ENCODE peak calls at places on chromosomes 3 and 15, in six cellular contexts. One of them, this sample, is unnamed. For H3K36me3, the result is how much of the 10 kb centered on the place peaks cover.

GRCh38 chr3:162348912-162349311 is 852.3 kb downstream of the OTOL1 start:
- DNase-seq in thoracic aorta: no peak
- DNase-seq in breast epithelium: no peak
- DNase-seq in gastrocnemius medialis: no peak
- DNase-seq in OCI-LY7: no peak
- DNase-seq in CD4-positive, CD25-positive, alpha-beta regulatory T cell: no peak
- DNase-seq in this sample: no peak

GRCh38 chr15:100330221-100330620 is 11.6 kb downstream of the ADAMTS17 start:
- DNase-seq in OCI-LY7: peak
- DNase-seq in CD4-positive, CD25-positive, alpha-beta regulatory T cell: no peak
- DNase-seq in breast epithelium: no peak
- DNase-seq in gastrocnemius medialis: no peak
- DNase-seq in thoracic aorta: no peak
- DNase-seq in this sample: no peak

GRCh38 chr15:76058714-76059319 is 968 bp upstream of the TMEM266 start:
- DNase-seq in OCI-LY7: no peak
- DNase-seq in thoracic aorta: no peak
- DNase-seq in breast epithelium: no peak
- DNase-seq in CD4-positive, CD25-positive, alpha-beta regulatory T cell: no peak
- DNase-seq in gastrocnemius medialis: peak
- DNase-seq in this sample: no peak

GRCh38 chr3:150911780-150912179 is 6.5 kb upstream of the MINDY4B start:
- DNase-seq in gastrocnemius medialis: no peak
- DNase-seq in OCI-LY7: no peak
- DNase-seq in CD4-positive, CD25-positive, alpha-beta regulatory T cell: no peak
- DNase-seq in thoracic aorta: no peak
- DNase-seq in breast epithelium: no peak
- DNase-seq in this sample: no peak

GRCh38 chr3:81760215-81760614 is 1.2 kb downstream of the GBE1 start:
- DNase-seq in OCI-LY7: no peak
- DNase-seq in thoracic aorta: no peak
- DNase-seq in CD4-positive, CD25-positive, alpha-beta regulatory T cell: no peak
- DNase-seq in gastrocnemius medialis: no peak
- DNase-seq in breast epithelium: no peak
- DNase-seq in this sample: no peak

GRCh38 chr15:45704329-45705249 is 69.8 kb downstream of the SQOR start:
- DNase-seq in CD4-positive, CD25-positive, alpha-beta regulatory T cell: no peak
- DNase-seq in thoracic aorta: no peak
- DNase-seq in breast epithelium: no peak
- DNase-seq in OCI-LY7: no peak
- DNase-seq in gastrocnemius medialis: no peak
- DNase-seq in this sample: no peak

GRCh38 chr3:159897331-159898075 is 91.1 kb upstream of the IL12A start:
- DNase-seq in OCI-LY7: no peak
- DNase-seq in CD4-positive, CD25-positive, alpha-beta regulatory T cell: no peak
- DNase-seq in thoracic aorta: no peak
- DNase-seq in breast epithelium: no peak
- DNase-seq in gastrocnemius medialis: no peak
- DNase-seq in this sample: peak

GRCh38 chr15:75650908-75651809 is 3.4 kb downstream of the SNX33 start:
- DNase-seq in gastrocnemius medialis: no peak
- DNase-seq in thoracic aorta: no peak
- DNase-seq in breast epithelium: no peak
- DNase-seq in OCI-LY7: no peak
- DNase-seq in CD4-positive, CD25-positive, alpha-beta regulatory T cell: no peak
- DNase-seq in this sample: peak

GRCh38 chr3:138694287-138695007 is 85.9 kb downstream of the FAIM start:
- DNase-seq in breast epithelium: no peak
- DNase-seq in OCI-LY7: no peak
- DNase-seq in gastrocnemius medialis: no peak
- DNase-seq in thoracic aorta: no peak
- DNase-seq in CD4-positive, CD25-positive, alpha-beta regulatory T cell: no peak
- DNase-seq in this sample: peak

GRCh38 chr3:100047455-100048141 is 66.7 kb downstream of the FILIP1L start:
- DNase-seq in thoracic aorta: no peak
- DNase-seq in breast epithelium: no peak
- DNase-seq in gastrocnemius medialis: peak
- DNase-seq in OCI-LY7: peak
- DNase-seq in CD4-positive, CD25-positive, alpha-beta regulatory T cell: peak
- DNase-seq in this sample: peak

GRCh38 chr3:20861454-20861853 is 675.4 kb upstream of the SGO1 start:
- DNase-seq in thoracic aorta: no peak
- DNase-seq in gastrocnemius medialis: no peak
- DNase-seq in breast epithelium: no peak
- DNase-seq in CD4-positive, CD25-positive, alpha-beta regulatory T cell: no peak
- DNase-seq in OCI-LY7: no peak
- DNase-seq in this sample: peak

GRCh38 chr15:69887018-69887417 is 210.7 kb downstream of the TLE3 start:
- DNase-seq in thoracic aorta: no peak
- DNase-seq in gastrocnemius medialis: no peak
- DNase-seq in breast epithelium: no peak
- DNase-seq in CD4-positive, CD25-positive, alpha-beta regulatory T cell: no peak
- DNase-seq in OCI-LY7: no peak
- DNase-seq in this sample: no peak

GRCh38 chr15:43514241-43515057 is 3.0 kb upstream of the MAP1A start:
- DNase-seq in OCI-LY7: peak
- DNase-seq in CD4-positive, CD25-positive, alpha-beta regulatory T cell: peak
- DNase-seq in thoracic aorta: no peak
- DNase-seq in gastrocnemius medialis: peak
- DNase-seq in breast epithelium: no peak
- DNase-seq in this sample: peak

GRCh38 chr15:69668049-69668705 is 215.6 kb downstream of the RPLP1 start:
- DNase-seq in OCI-LY7: peak
- DNase-seq in CD4-positive, CD25-positive, alpha-beta regulatory T cell: no peak
- DNase-seq in gastrocnemius medialis: no peak
- DNase-seq in thoracic aorta: no peak
- DNase-seq in breast epithelium: no peak
- DNase-seq in this sample: no peak

GRCh38 chr15:33467816-33468163 is 157.0 kb downstream of the RYR3 start:
- DNase-seq in breast epithelium: no peak
- DNase-seq in thoracic aorta: no peak
- DNase-seq in CD4-positive, CD25-positive, alpha-beta regulatory T cell: no peak
- DNase-seq in OCI-LY7: no peak
- DNase-seq in gastrocnemius medialis: peak
- DNase-seq in this sample: no peak

GRCh38 chr15:32763295-32763694 is 45.5 kb downstream of the GREM1 start:
- DNase-seq in CD4-positive, CD25-positive, alpha-beta regulatory T cell: no peak
- DNase-seq in thoracic aorta: no peak
- DNase-seq in breast epithelium: no peak
- DNase-seq in OCI-LY7: no peak
- DNase-seq in gastrocnemius medialis: no peak
- DNase-seq in this sample: no peak

GRCh38 chr15:79820176-79820575 is 76.6 kb downstream of the MTHFS start:
- DNase-seq in gastrocnemius medialis: no peak
- DNase-seq in CD4-positive, CD25-positive, alpha-beta regulatory T cell: no peak
- DNase-seq in breast epithelium: no peak
- DNase-seq in OCI-LY7: no peak
- DNase-seq in thoracic aorta: no peak
- DNase-seq in this sample: no peak

GRCh38 chr15:62066663-62067447 is at the start of gene C2CD4A:
- DNase-seq in breast epithelium: peak
- DNase-seq in CD4-positive, CD25-positive, alpha-beta regulatory T cell: peak
- DNase-seq in OCI-LY7: peak
- DNase-seq in gastrocnemius medialis: peak
- DNase-seq in thoracic aorta: no peak
- DNase-seq in this sample: peak

GRCh38 chr15:73231661-73232443 is 136.9 kb downstream of the HCN4 start:
- DNase-seq in thoracic aorta: no peak
- DNase-seq in gastrocnemius medialis: no peak
- DNase-seq in OCI-LY7: no peak
- DNase-seq in CD4-positive, CD25-positive, alpha-beta regulatory T cell: no peak
- DNase-seq in breast epithelium: no peak
- DNase-seq in this sample: no peak

GRCh38 chr3:42590989-42591756 is 513 bp downstream of the SS18L2 start:
- DNase-seq in thoracic aorta: no peak
- DNase-seq in gastrocnemius medialis: no peak
- DNase-seq in CD4-positive, CD25-positive, alpha-beta regulatory T cell: no peak
- DNase-seq in breast epithelium: no peak
- DNase-seq in OCI-LY7: peak
- DNase-seq in this sample: no peak
- H3K36me3 ChIP-seq in thoracic aorta: under half
- H3K36me3 ChIP-seq in gastrocnemius medialis: under half
- H3K36me3 ChIP-seq in CD4-positive, CD25-positive, alpha-beta regulatory T cell: under half
- H3K36me3 ChIP-seq in breast epithelium: under half
- H3K36me3 ChIP-seq in OCI-LY7: under half
- H3K36me3 ChIP-seq in this sample: under half

DNA sequence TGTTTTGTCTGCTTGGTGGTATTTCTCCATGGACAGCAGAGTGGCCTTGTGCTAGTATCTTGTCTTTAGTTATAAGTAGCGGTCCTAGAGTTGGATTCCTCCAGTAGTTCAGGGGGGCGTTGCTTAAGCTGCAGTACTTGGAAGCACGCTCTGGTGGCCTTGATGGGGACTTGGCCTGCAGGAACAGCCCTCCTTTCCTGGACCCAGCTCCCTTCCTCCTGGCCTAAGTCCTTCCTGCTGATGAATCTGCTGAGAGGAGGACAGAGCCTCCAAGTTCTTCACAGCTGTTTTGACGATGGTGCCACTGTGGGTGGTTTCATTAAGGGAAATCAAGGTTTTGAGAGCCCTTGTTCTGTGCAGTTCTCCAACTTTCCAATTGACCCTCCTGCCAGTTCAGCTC is 38.6 kb upstream of the SEC22A start:
- DNase-seq in thoracic aorta: no peak
- DNase-seq in CD4-positive, CD25-positive, alpha-beta regulatory T cell: no peak
- DNase-seq in breast epithelium: no peak
- DNase-seq in OCI-LY7: no peak
- DNase-seq in gastrocnemius medialis: no peak
- DNase-seq in this sample: no peak
- H3K36me3 ChIP-seq in thoracic aorta: under half
- H3K36me3 ChIP-seq in CD4-positive, CD25-positive, alpha-beta regulatory T cell: under half
- H3K36me3 ChIP-seq in breast epithelium: under half
- H3K36me3 ChIP-seq in OCI-LY7: under half
- H3K36me3 ChIP-seq in gastrocnemius medialis: under half
- H3K36me3 ChIP-seq in this sample: half or more

GRCh38 chr3:94101860-94102259 is 39.0 kb downstream of the NSUN3 start:
- DNase-seq in gastrocnemius medialis: no peak
- DNase-seq in OCI-LY7: peak
- DNase-seq in CD4-positive, CD25-positive, alpha-beta regulatory T cell: peak
- DNase-seq in breast epithelium: no peak
- DNase-seq in thoracic aorta: no peak
- DNase-seq in this sample: no peak
- H3K36me3 ChIP-seq in gastrocnemius medialis: under half
- H3K36me3 ChIP-seq in OCI-LY7: under half
- H3K36me3 ChIP-seq in CD4-positive, CD25-positive, alpha-beta regulatory T cell: half or more
- H3K36me3 ChIP-seq in breast epithelium: under half
- H3K36me3 ChIP-seq in thoracic aorta: under half
- H3K36me3 ChIP-seq in this sample: under half

GRCh38 chr15:74633781-74634180 is 18.1 kb downstream of the CLK3 start:
- DNase-seq in breast epithelium: no peak
- DNase-seq in CD4-positive, CD25-positive, alpha-beta regulatory T cell: no peak
- DNase-seq in OCI-LY7: no peak
- DNase-seq in gastrocnemius medialis: no peak
- DNase-seq in thoracic aorta: no peak
- DNase-seq in this sample: no peak
- H3K36me3 ChIP-seq in breast epithelium: under half
- H3K36me3 ChIP-seq in CD4-positive, CD25-positive, alpha-beta regulatory T cell: half or more
- H3K36me3 ChIP-seq in OCI-LY7: half or more
- H3K36me3 ChIP-seq in gastrocnemius medialis: half or more
- H3K36me3 ChIP-seq in thoracic aorta: half or more
- H3K36me3 ChIP-seq in this sample: half or more

GRCh38 chr3:12903000-12903800 is 61.8 kb upstream of the RPL32 start:
- DNase-seq in gastrocnemius medialis: no peak
- DNase-seq in OCI-LY7: no peak
- DNase-seq in breast epithelium: no peak
- DNase-seq in thoracic aorta: no peak
- DNase-seq in CD4-positive, CD25-positive, alpha-beta regulatory T cell: no peak
- DNase-seq in this sample: peak

GRCh38 chr3:12902181-12902999 is 61.0 kb upstream of the RPL32 start:
- DNase-seq in OCI-LY7: no peak
- DNase-seq in thoracic aorta: no peak
- DNase-seq in gastrocnemius medialis: no peak
- DNase-seq in breast epithelium: no peak
- DNase-seq in CD4-positive, CD25-positive, alpha-beta regulatory T cell: no peak
- DNase-seq in this sample: peak

GRCh38 chr3:12903881-12904280 is 62.5 kb upstream of the RPL32 start:
- DNase-seq in thoracic aorta: no peak
- DNase-seq in breast epithelium: no peak
- DNase-seq in CD4-positive, CD25-positive, alpha-beta regulatory T cell: no peak
- DNase-seq in gastrocnemius medialis: no peak
- DNase-seq in OCI-LY7: no peak
- DNase-seq in this sample: peak

GRCh38 chr3:12900885-12901411 is 59.6 kb upstream of the RPL32 start:
- DNase-seq in gastrocnemius medialis: no peak
- DNase-seq in OCI-LY7: no peak
- DNase-seq in thoracic aorta: no peak
- DNase-seq in breast epithelium: no peak
- DNase-seq in CD4-positive, CD25-positive, alpha-beta regulatory T cell: no peak
- DNase-seq in this sample: peak

GRCh38 chr3:12901631-12902045 is 60.3 kb upstream of the RPL32 start:
- DNase-seq in CD4-positive, CD25-positive, alpha-beta regulatory T cell: no peak
- DNase-seq in breast epithelium: no peak
- DNase-seq in gastrocnemius medialis: no peak
- DNase-seq in OCI-LY7: peak
- DNase-seq in thoracic aorta: no peak
- DNase-seq in this sample: peak
- H3K36me3 ChIP-seq in CD4-positive, CD25-positive, alpha-beta regulatory T cell: half or more
- H3K36me3 ChIP-seq in breast epithelium: under half
- H3K36me3 ChIP-seq in gastrocnemius medialis: under half
- H3K36me3 ChIP-seq in OCI-LY7: half or more
- H3K36me3 ChIP-seq in thoracic aorta: under half
- H3K36me3 ChIP-seq in this sample: under half

GRCh38 chr15:59659366-59659765 is 2.1 kb upstream of the GTF2A2 start:
- DNase-seq in CD4-positive, CD25-positive, alpha-beta regulatory T cell: no peak
- DNase-seq in OCI-LY7: no peak
- DNase-seq in gastrocnemius medialis: no peak
- DNase-seq in breast epithelium: no peak
- DNase-seq in thoracic aorta: no peak
- DNase-seq in this sample: no peak

GRCh38 chr15:59657635-59658125 is 365 bp upstream of the GTF2A2 start:
- DNase-seq in gastrocnemius medialis: no peak
- DNase-seq in OCI-LY7: no peak
- DNase-seq in breast epithelium: no peak
- DNase-seq in thoracic aorta: no peak
- DNase-seq in CD4-positive, CD25-positive, alpha-beta regulatory T cell: no peak
- DNase-seq in this sample: no peak

GRCh38 chr15:59656935-59657634 is at the start of gene GTF2A2:
- DNase-seq in OCI-LY7: peak
- DNase-seq in gastrocnemius medialis: peak
- DNase-seq in thoracic aorta: peak
- DNase-seq in breast epithelium: peak
- DNase-seq in CD4-positive, CD25-positive, alpha-beta regulatory T cell: peak
- DNase-seq in this sample: peak

DNA sequence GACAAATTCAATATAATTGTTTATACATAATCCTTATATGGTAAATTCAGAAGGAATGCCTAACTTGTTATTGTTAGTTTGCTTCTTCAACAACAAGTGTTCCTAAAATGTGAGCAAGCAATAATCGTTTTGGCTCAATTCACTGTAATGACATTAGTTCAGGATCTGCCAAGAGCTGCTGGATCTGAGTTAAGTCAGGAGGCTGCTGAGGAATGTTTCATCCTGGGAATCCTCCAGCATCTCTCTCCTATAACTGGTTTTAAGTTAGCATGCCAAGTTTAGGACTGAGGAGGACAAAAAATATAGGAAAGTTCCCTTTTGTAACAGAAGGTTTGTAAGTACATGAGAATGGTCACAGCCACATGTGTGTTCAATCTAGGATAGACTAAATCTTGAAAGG is 4.9 kb upstream of the GTF2A2 start:
- DNase-seq in CD4-positive, CD25-positive, alpha-beta regulatory T cell: no peak
- DNase-seq in gastrocnemius medialis: no peak
- DNase-seq in thoracic aorta: no peak
- DNase-seq in breast epithelium: no peak
- DNase-seq in OCI-LY7: no peak
- DNase-seq in this sample: peak
- H3K36me3 ChIP-seq in CD4-positive, CD25-positive, alpha-beta regulatory T cell: half or more
- H3K36me3 ChIP-seq in gastrocnemius medialis: under half
- H3K36me3 ChIP-seq in thoracic aorta: under half
- H3K36me3 ChIP-seq in breast epithelium: under half
- H3K36me3 ChIP-seq in OCI-LY7: half or more
- H3K36me3 ChIP-seq in this sample: under half

GRCh38 chr3:104687362-104687761 is 679.3 kb upstream of the ALCAM start:
- DNase-seq in thoracic aorta: no peak
- DNase-seq in breast epithelium: no peak
- DNase-seq in OCI-LY7: no peak
- DNase-seq in gastrocnemius medialis: no peak
- DNase-seq in CD4-positive, CD25-positive, alpha-beta regulatory T cell: no peak
- DNase-seq in this sample: no peak
- H3K36me3 ChIP-seq in thoracic aorta: under half
- H3K36me3 ChIP-seq in breast epithelium: under half
- H3K36me3 ChIP-seq in OCI-LY7: under half
- H3K36me3 ChIP-seq in gastrocnemius medialis: under half
- H3K36me3 ChIP-seq in CD4-positive, CD25-positive, alpha-beta regulatory T cell: under half
- H3K36me3 ChIP-seq in this sample: under half

This sample was measured in osteoblast.